ENCODE peak calls at places on chromosome 22, in six cellular contexts. D is A549, N is K562, K is HepG2, U is endothelial cell of umbilical vein, A is GM12878. B is an unnamed sample.

GRCh38 chr22:42978453-42979103 is 36.4 kb downstream of the PACSIN2 start:
- DNase-seq in U (peak), D (no peak), A (no peak), N (no peak), K (no peak), B (no peak)

GRCh38 chr22:30185129-30185528 is 61.4 kb downstream of the LIF start:
- DNase-seq in K (no peak), A (no peak), D (no peak), N (no peak), U (no peak), B (no peak)

GRCh38 chr22:26853071-26853470 is 195.7 kb downstream of the MIAT start:
- DNase-seq in A (no peak), D (no peak), K (no peak), U (no peak), N (no peak), B (no peak)

GRCh38 chr22:29938285-29938693 is 55.3 kb downstream of the MTMR3 start:
- DNase-seq in D (no peak), N (no peak), K (no peak), A (peak), U (no peak), B (no peak)

GRCh38 chr22:29121124-29121523 is 48.3 kb downstream of the KREMEN1 start:
- DNase-seq in N (no peak), K (no peak), D (no peak), U (no peak), A (no peak), B (no peak)

GRCh38 chr22:27972732-27973698 is 54.0 kb upstream of the PITPNB start:
- DNase-seq in A (no peak), N (no peak), U (peak), D (no peak), K (no peak), B (no peak)

GRCh38 chr22:43931771-43932170 is 8.2 kb downstream of the PNPLA3 start:
- DNase-seq in K (no peak), N (no peak), A (no peak), U (no peak), D (no peak), B (no peak)

GRCh38 chr22:50310949-50311444 is 3.6 kb upstream of the PLXNB2 start:
- DNase-seq in A (no peak), U (no peak), K (peak), D (no peak), N (no peak), B (no peak)

GRCh38 chr22:24333301-24333700 is 62.7 kb downstream of the SPECC1L start:
- DNase-seq in U (no peak), N (no peak), D (no peak), A (no peak), K (no peak), B (no peak)

GRCh38 chr22:48676266-48677167 is 1151.2 kb downstream of the BRD1 start:
- DNase-seq in D (no peak), A (no peak), U (no peak), N (no peak), K (no peak), B (no peak)

GRCh38 chr22:49979587-49980264 is 19.2 kb downstream of the PIM3 start:
- DNase-seq in K (peak), D (peak), U (peak), A (no peak), N (peak), B (peak)

GRCh38 chr22:40525250-40525884 is 111.2 kb downstream of the MRTFA start:
- DNase-seq in U (peak), K (peak), A (no peak), N (peak), D (peak), B (peak)

GRCh38 chr22:43427296-43428004 is 15.6 kb downstream of the MPPED1 start:
- DNase-seq in D (no peak), A (no peak), U (no peak), K (no peak), N (peak), B (no peak)

GRCh38 chr22:37148031-37148651 is 1.6 kb downstream of the IL2RB start:
- DNase-seq in D (no peak), K (no peak), A (no peak), N (no peak), U (no peak), B (no peak)

GRCh38 chr22:35437038-35437437 is 37.1 kb downstream of the MCM5 start:
- DNase-seq in K (no peak), A (no peak), N (peak), D (peak), U (no peak), B (peak)

GRCh38 chr22:50144005-50144614 is 26.4 kb upstream of the PANX2 start:
- DNase-seq in D (no peak), K (no peak), A (no peak), U (no peak), N (no peak), B (no peak)

GRCh38 chr22:43262990-43263644 is 76.2 kb upstream of the TTLL12 start:
- DNase-seq in D (no peak), N (peak), A (peak), U (no peak), K (peak), B (peak)

GRCh38 chr22:46879083-46879482 is 116.6 kb downstream of the TBC1D22A start:
- DNase-seq in N (no peak), A (no peak), D (no peak), U (no peak), K (no peak), B (peak)

GRCh38 chr22:46881373-46882118 is 119.1 kb downstream of the TBC1D22A start:
- DNase-seq in U (no peak), D (no peak), A (no peak), K (no peak), N (no peak), B (no peak)

GRCh38 chr22:46876357-46876934 is 114.0 kb downstream of the TBC1D22A start:
- DNase-seq in D (no peak), N (no peak), K (no peak), A (no peak), U (peak), B (no peak)

GRCh38 chr22:46875089-46875488 is 112.6 kb downstream of the TBC1D22A start:
- DNase-seq in A (no peak), K (no peak), D (no peak), N (no peak), U (no peak), B (no peak)

DNA sequence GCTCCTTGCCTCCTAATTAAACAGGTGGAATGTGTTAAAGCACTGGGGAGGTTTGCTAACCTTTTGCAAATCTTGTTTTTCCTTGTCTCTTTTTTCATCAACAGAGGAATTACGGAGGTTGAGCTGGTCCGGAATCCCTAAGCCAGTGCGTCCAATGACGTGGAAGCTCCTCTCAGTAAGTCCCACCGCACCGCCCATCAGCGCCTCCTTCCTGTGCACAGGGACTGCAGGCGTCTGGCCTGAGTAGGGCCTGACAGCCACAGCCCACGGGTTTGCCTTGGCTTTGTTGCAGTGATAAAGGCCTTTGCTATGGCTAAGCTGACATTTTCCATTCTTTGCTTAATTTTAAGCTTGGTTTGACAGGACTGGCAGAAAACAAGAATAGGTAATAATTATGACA is 116.1 kb downstream of the TBC1D22A start:
- DNase-seq in K (no peak), D (peak), U (no peak), A (no peak), N (peak), B (peak)
- TF ChIP-seq MYC in K (no peak), D (no peak), U (no peak), A (no peak), N (no peak), B (no peak)

GRCh38 chr22:45575173-45575572 is 72.5 kb downstream of the FBLN1 start:
- DNase-seq in U (no peak), A (no peak), K (no peak), D (no peak), N (no peak), B (no peak)

GRCh38 chr22:45576273-45576625 is 73.6 kb downstream of the FBLN1 start:
- DNase-seq in A (no peak), D (no peak), N (no peak), U (no peak), K (no peak), B (no peak)

GRCh38 chr22:45577746-45578523 is 75.3 kb downstream of the FBLN1 start:
- DNase-seq in D (peak), K (peak), N (peak), U (peak), A (peak), B (peak)

GRCh38 chr22:45575607-45576272 is 73.1 kb downstream of the FBLN1 start:
- DNase-seq in U (no peak), N (no peak), A (no peak), K (no peak), D (no peak), B (peak)

DNA sequence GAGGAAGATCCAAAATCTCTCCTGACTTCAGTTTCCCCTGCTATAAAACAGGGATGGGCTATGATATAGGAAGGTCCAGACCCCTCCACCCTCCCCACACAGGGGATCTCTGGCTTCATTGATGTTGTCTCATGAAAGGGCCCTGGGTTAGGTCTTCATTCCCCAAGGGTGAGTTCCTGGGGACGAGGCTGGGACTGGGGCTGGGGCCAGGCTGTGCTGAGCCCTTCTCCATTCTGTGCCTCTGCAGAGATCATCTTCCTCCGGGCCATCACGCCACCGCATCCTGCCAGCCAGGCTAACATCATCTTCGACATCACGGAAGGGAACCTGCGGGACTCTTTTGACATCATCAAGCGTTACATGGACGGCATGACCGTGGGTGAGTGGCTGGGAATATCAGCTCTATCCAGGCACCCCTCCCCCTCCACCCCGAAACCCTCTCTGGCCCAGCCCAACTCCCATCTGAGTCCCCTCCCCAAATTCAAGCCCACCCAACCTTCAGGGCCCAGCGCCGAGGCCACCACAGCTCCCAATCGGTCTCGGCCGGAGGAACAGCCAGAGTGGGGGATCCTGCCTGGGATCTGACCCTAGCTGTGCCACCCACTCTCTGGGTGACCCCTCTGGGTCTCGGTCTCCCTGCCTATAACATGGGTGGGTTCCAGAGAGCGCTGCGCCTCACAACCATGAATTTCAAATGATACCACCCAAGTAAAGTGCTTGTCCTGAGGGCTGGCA is 74.2 kb downstream of the FBLN1 start:
- DNase-seq in N (no peak), A (no peak), U (no peak), D (no peak), K (no peak), B (no peak)
- TF ChIP-seq MAX in N (no peak), A (no peak), U (no peak), D (no peak), K (no peak), B (no peak)

DNA sequence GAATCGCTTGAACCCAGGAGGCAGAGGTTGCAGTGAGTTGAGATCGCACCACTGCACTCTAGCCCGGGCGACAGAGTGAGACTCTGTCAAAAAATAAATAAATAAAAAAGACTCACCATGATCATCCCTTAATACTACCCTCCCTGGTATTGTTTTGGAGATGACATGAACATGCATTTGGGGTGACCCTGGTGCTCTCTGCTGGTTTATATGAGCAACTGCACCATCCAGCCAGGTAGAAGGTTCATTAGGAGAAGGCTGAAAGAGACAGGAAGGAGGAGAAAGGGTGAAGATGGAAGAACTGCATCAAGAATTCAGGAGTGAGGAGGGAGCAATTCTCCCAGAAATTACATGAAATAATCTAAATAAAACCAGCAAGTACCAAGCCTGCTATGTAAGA is 37.8 kb downstream of the SLC5A1 start:
- DNase-seq in A (peak), U (peak), D (peak), K (peak), N (peak), B (peak)
- TF ChIP-seq MYC in A (no peak), U (no peak), D (no peak), K (no peak), N (no peak), B (no peak)

GRCh38 chr22:38927033-38927789 is 30.2 kb upstream of the APOBEC3A start:
- DNase-seq in U (peak), A (peak), D (peak), N (no peak), K (no peak), B (peak)

GRCh38 chr22:38923463-38924196 is 33.8 kb upstream of the APOBEC3A start:
- DNase-seq in K (peak), U (peak), A (no peak), N (peak), D (peak), B (no peak)

GRCh38 chr22:38925571-38926041 is 31.8 kb upstream of the APOBEC3A start:
- DNase-seq in N (no peak), K (no peak), U (no peak), A (no peak), D (no peak), B (no peak)

GRCh38 chr22:38921801-38922200 is 35.6 kb upstream of the APOBEC3A start:
- DNase-seq in U (no peak), N (no peak), K (peak), A (no peak), D (no peak), B (peak)

DNA sequence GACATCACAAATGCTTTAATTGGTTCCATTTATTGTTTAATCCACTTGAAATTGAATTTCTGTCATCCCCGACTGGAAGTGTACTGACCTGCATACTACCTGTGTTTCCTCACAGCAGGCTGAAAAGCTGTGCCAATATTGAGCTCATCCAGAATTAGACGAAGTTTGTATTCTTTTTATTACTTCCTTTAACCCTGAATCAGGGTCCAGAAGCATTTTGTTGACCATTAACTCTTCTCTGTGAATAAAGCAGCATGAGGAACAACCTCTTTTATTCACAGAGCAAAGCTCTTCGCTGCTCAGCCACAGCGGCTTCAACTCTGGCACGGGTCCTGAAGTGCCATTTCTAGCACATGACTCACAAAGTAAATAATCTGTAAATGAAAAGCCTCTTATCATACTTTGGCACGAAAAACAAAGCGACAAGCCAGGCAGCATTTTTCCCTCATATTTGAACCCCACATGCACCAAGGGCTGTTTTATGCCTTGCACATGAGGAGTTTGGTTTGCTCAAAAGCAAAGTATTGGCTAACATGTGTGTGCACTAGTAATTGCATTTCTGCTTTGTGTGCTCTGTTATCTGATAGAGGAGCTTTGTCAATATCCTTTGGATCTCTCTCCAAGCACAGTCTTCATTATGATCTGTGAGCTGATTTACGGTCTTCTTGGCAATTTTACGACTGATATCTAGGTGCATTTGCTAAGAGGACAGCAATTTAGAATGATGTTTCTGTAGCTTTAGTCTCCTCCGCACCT is 33.0 kb upstream of the APOBEC3A start:
- DNase-seq in D (peak), N (no peak), U (peak), A (no peak), K (peak), B (no peak)
- TF ChIP-seq MAX in D (peak), N (no peak), U (no peak), A (no peak), K (peak), B (no peak)

B was measured in NB4.